ENCODE peak calls at places on chromosomes 13 and 19, in four cellular contexts. T, W, F and Y are unnamed samples.

GRCh38 chr19:46065486-46065885 is 24.7 kb upstream of the IGFL4 start:
- DNase-seq in T (peak), W (no peak), F (no peak), Y (peak)

GRCh38 chr13:105979586-105979985 is 555.9 kb downstream of the EFNB2 start:
- DNase-seq in T (no peak), F (no peak), W (no peak), Y (no peak)

GRCh38 chr13:75913925-75914324 is 277.8 kb downstream of the LMO7 start:
- DNase-seq in F (no peak), W (no peak), T (peak), Y (no peak)

GRCh38 chr13:24605923-24606372 is 74.3 kb upstream of the ATP12A start:
- DNase-seq in W (no peak), F (no peak), T (peak), Y (no peak)

GRCh38 chr13:31807090-31807541 is 67.8 kb downstream of the RXFP2 start:
- DNase-seq in W (no peak), F (no peak), T (peak), Y (no peak)

GRCh38 chr19:39878398-39878797 is 32.2 kb upstream of the FBL start:
- DNase-seq in W (no peak), F (no peak), T (no peak), Y (no peak)

GRCh38 chr19:2500861-2501260 is 24.9 kb downstream of the GADD45B start:
- DNase-seq in W (no peak), F (no peak), T (no peak), Y (no peak)

GRCh38 chr13:26508885-26509284 is 48.6 kb upstream of the WASF3 start:
- DNase-seq in F (no peak), T (peak), W (no peak), Y (no peak)

GRCh38 chr13:97757807-97758206 is 195.7 kb upstream of the IPO5 start:
- DNase-seq in T (no peak), W (no peak), F (no peak), Y (no peak)

GRCh38 chr13:46211521-46212351 is at the start of gene LRRC63:
- DNase-seq in T (no peak), W (peak), F (peak), Y (peak)

GRCh38 chr13:48902421-48902820 is 73.3 kb upstream of the FNDC3A start:
- DNase-seq in F (no peak), T (peak), W (no peak), Y (no peak)

GRCh38 chr13:97134364-97135095 is 87.6 kb upstream of the MBNL2 start:
- DNase-seq in T (peak), W (no peak), F (no peak), Y (no peak)

GRCh38 chr13:45364876-45365557 is 24.0 kb upstream of the TPT1 start:
- DNase-seq in T (no peak), W (no peak), F (no peak), Y (no peak)

GRCh38 chr13:40777166-40777956 is 6.4 kb upstream of the MRPS31 start:
- DNase-seq in W (no peak), T (peak), F (peak), Y (no peak)

GRCh38 chr13:97250560-97250959 is 28.4 kb downstream of the MBNL2 start:
- DNase-seq in W (no peak), F (no peak), T (no peak), Y (no peak)

GRCh38 chr13:93714171-93714570 is 487.6 kb downstream of the GPC6 start:
- DNase-seq in T (peak), W (no peak), F (no peak), Y (no peak)

GRCh38 chr13:35818577-35819165 is 312.5 kb downstream of the DCLK1 start:
- DNase-seq in F (peak), W (no peak), T (peak), Y (no peak)

GRCh38 chr19:55228403-55229031 is at the start of gene TMEM86B:
- DNase-seq in F (no peak), W (no peak), T (no peak), Y (no peak)

GRCh38 chr13:46389985-46390384 is 2.9 kb upstream of the RUBCNL start:
- DNase-seq in F (no peak), W (no peak), T (no peak), Y (no peak)

GRCh38 chr13:31803327-31803726 is 64.0 kb downstream of the RXFP2 start:
- DNase-seq in W (no peak), F (no peak), T (no peak), Y (no peak)

GRCh38 chr13:24682353-24682752 is 2.1 kb downstream of the ATP12A start:
- DNase-seq in F (no peak), T (no peak), W (no peak), Y (no peak)

GRCh38 chr13:90908792-90909191 is 438.7 kb upstream of the MIR17HG start:
- DNase-seq in T (no peak), W (no peak), F (no peak), Y (no peak)

GRCh38 chr19:14798760-14799159 is 20.4 kb upstream of the ADGRE2 start:
- DNase-seq in T (no peak), F (no peak), W (no peak), Y (no peak)

GRCh38 chr13:49938921-49939320 is 2.8 kb upstream of the SPRYD7 start:
- DNase-seq in F (no peak), T (no peak), W (no peak), Y (no peak)

GRCh38 chr13:76398426-76398825 is 487.8 kb downstream of the KCTD12 start:
- DNase-seq in T (peak), F (no peak), W (no peak), Y (no peak)

GRCh38 chr13:92297971-92298942 is 899.8 kb downstream of the GPC5 start:
- DNase-seq in W (no peak), F (no peak), T (no peak), Y (no peak)

GRCh38 chr19:17834350-17835181 is 13.2 kb downstream of the JAK3 start:
- DNase-seq in T (no peak), F (no peak), W (no peak), Y (no peak)

GRCh38 chr13:20231839-20232555 is at the start of gene GJB6:
- DNase-seq in T (no peak), F (no peak), W (no peak), Y (no peak)

GRCh38 chr13:93004919-93005318 is 221.7 kb upstream of the GPC6 start:
- DNase-seq in T (peak), F (no peak), W (no peak), Y (no peak)

GRCh38 chr19:28633223-28634030 is 579.5 kb downstream of the UQCRFS1 start:
- DNase-seq in T (peak), F (peak), W (no peak), Y (no peak)

GRCh38 chr19:1767464-1767933 is 14.2 kb downstream of the ONECUT3 start:
- DNase-seq in F (no peak), T (no peak), W (peak), Y (no peak)

GRCh38 chr19:39411006-39411831 is 1.2 kb upstream of the PLEKHG2 start:
- DNase-seq in W (no peak), F (no peak), T (no peak), Y (peak)

GRCh38 chr19:39906283-39906682 is 28.2 kb downstream of the FCGBP start:
- DNase-seq in T (no peak), F (no peak), W (no peak), Y (no peak)

GRCh38 chr19:11061951-11062350 is 27.3 kb upstream of the LDLR start:
- DNase-seq in W (no peak), F (no peak), T (no peak), Y (no peak)

GRCh38 chr13:28031220-28031903 is 42.9 kb upstream of the URAD start:
- DNase-seq in T (no peak), F (no peak), W (no peak), Y (no peak)